ENCODE peak calls at places on chromosome X, in five cellular contexts. One of them, this sample, is unnamed.

GRCh38 chrX:46642145-46642544 is 68.6 kb downstream of the CHST7 start:
- DNase-seq in NCI-H1092: no peak
- DNase-seq in ecto neural progenitor cell: no peak
- DNase-seq in nucleus accumbens: no peak
- DNase-seq in brain microvascular endothelial cell: no peak
- DNase-seq in this sample: no peak

GRCh38 chrX:54182194-54182863 is 725 bp downstream of the FAM120C start:
- DNase-seq in ecto neural progenitor cell: peak
- DNase-seq in brain microvascular endothelial cell: no peak
- DNase-seq in nucleus accumbens: peak
- DNase-seq in NCI-H1092: peak
- DNase-seq in this sample: no peak

GRCh38 chrX:45850197-45850774 is 649.6 kb upstream of the DIPK2B start:
- DNase-seq in NCI-H1092: no peak
- DNase-seq in ecto neural progenitor cell: peak
- DNase-seq in brain microvascular endothelial cell: no peak
- DNase-seq in nucleus accumbens: no peak
- DNase-seq in this sample: no peak

GRCh38 chrX:16603822-16604221 is 46.1 kb upstream of the S100G start:
- DNase-seq in NCI-H1092: no peak
- DNase-seq in brain microvascular endothelial cell: no peak
- DNase-seq in ecto neural progenitor cell: no peak
- DNase-seq in nucleus accumbens: no peak
- DNase-seq in this sample: no peak

GRCh38 chrX:128975716-128976115 is 547.6 kb downstream of the SMARCA1 start:
- DNase-seq in brain microvascular endothelial cell: no peak
- DNase-seq in ecto neural progenitor cell: peak
- DNase-seq in NCI-H1092: peak
- DNase-seq in nucleus accumbens: peak
- DNase-seq in this sample: peak

GRCh38 chrX:44974462-44974861 is 101.5 kb downstream of the KDM6A start:
- DNase-seq in NCI-H1092: no peak
- DNase-seq in brain microvascular endothelial cell: peak
- DNase-seq in ecto neural progenitor cell: no peak
- DNase-seq in nucleus accumbens: no peak
- DNase-seq in this sample: no peak

GRCh38 chrX:152632445-152633097 is 5.1 kb upstream of the GABRQ start:
- DNase-seq in brain microvascular endothelial cell: peak
- DNase-seq in nucleus accumbens: peak
- DNase-seq in NCI-H1092: peak
- DNase-seq in ecto neural progenitor cell: no peak
- DNase-seq in this sample: no peak

GRCh38 chrX:31251336-31251735 is 179.5 kb upstream of the FTHL17 start:
- DNase-seq in ecto neural progenitor cell: no peak
- DNase-seq in NCI-H1092: no peak
- DNase-seq in brain microvascular endothelial cell: no peak
- DNase-seq in nucleus accumbens: no peak
- DNase-seq in this sample: no peak

GRCh38 chrX:8731579-8732395 is at the start of gene ANOS1:
- DNase-seq in NCI-H1092: no peak
- DNase-seq in ecto neural progenitor cell: peak
- DNase-seq in brain microvascular endothelial cell: no peak
- DNase-seq in nucleus accumbens: peak
- DNase-seq in this sample: peak

GRCh38 chrX:133287860-133288259 is 69.7 kb upstream of the TFDP3 start:
- DNase-seq in brain microvascular endothelial cell: no peak
- DNase-seq in nucleus accumbens: no peak
- DNase-seq in NCI-H1092: no peak
- DNase-seq in ecto neural progenitor cell: no peak
- DNase-seq in this sample: no peak

GRCh38 chrX:114959729-114960128 is 57.7 kb downstream of the IL13RA2 start:
- DNase-seq in brain microvascular endothelial cell: no peak
- DNase-seq in NCI-H1092: no peak
- DNase-seq in nucleus accumbens: no peak
- DNase-seq in ecto neural progenitor cell: no peak
- DNase-seq in this sample: no peak

GRCh38 chrX:15311119-15311518 is 4.3 kb downstream of the ASB11 start:
- DNase-seq in ecto neural progenitor cell: no peak
- DNase-seq in NCI-H1092: no peak
- DNase-seq in nucleus accumbens: no peak
- DNase-seq in brain microvascular endothelial cell: no peak
- DNase-seq in this sample: no peak

GRCh38 chrX:83535417-83536244 is 27.5 kb downstream of the POU3F4 start:
- DNase-seq in NCI-H1092: no peak
- DNase-seq in brain microvascular endothelial cell: no peak
- DNase-seq in nucleus accumbens: no peak
- DNase-seq in ecto neural progenitor cell: no peak
- DNase-seq in this sample: no peak

GRCh38 chrX:102155806-102156179 is at the start of gene BEX5:
- DNase-seq in nucleus accumbens: peak
- DNase-seq in ecto neural progenitor cell: peak
- DNase-seq in NCI-H1092: peak
- DNase-seq in brain microvascular endothelial cell: no peak
- DNase-seq in this sample: peak

GRCh38 chrX:110414679-110415439 is 56.2 kb downstream of the RTL9 start:
- DNase-seq in nucleus accumbens: no peak
- DNase-seq in NCI-H1092: no peak
- DNase-seq in ecto neural progenitor cell: no peak
- DNase-seq in brain microvascular endothelial cell: peak
- DNase-seq in this sample: no peak

GRCh38 chrX:42536286-42536685 is 241.7 kb downstream of the PPP1R2C start:
- DNase-seq in ecto neural progenitor cell: no peak
- DNase-seq in brain microvascular endothelial cell: no peak
- DNase-seq in nucleus accumbens: no peak
- DNase-seq in NCI-H1092: no peak
- DNase-seq in this sample: no peak

GRCh38 chrX:154731881-154732280 is 19.0 kb downstream of the GAB3 start:
- DNase-seq in nucleus accumbens: no peak
- DNase-seq in ecto neural progenitor cell: no peak
- DNase-seq in brain microvascular endothelial cell: peak
- DNase-seq in NCI-H1092: no peak
- DNase-seq in this sample: no peak

GRCh38 chrX:77953708-77954107 is 15.7 kb downstream of the PGAM4 start:
- DNase-seq in brain microvascular endothelial cell: peak
- DNase-seq in nucleus accumbens: no peak
- DNase-seq in NCI-H1092: no peak
- DNase-seq in ecto neural progenitor cell: no peak
- DNase-seq in this sample: no peak

GRCh38 chrX:78024349-78025108 is 55.1 kb upstream of the PGAM4 start:
- DNase-seq in ecto neural progenitor cell: no peak
- DNase-seq in nucleus accumbens: no peak
- DNase-seq in NCI-H1092: no peak
- DNase-seq in brain microvascular endothelial cell: no peak
- DNase-seq in this sample: peak

GRCh38 chrX:50988649-50989048 is 78.1 kb downstream of the BMP15 start:
- DNase-seq in brain microvascular endothelial cell: peak
- DNase-seq in ecto neural progenitor cell: no peak
- DNase-seq in nucleus accumbens: no peak
- DNase-seq in NCI-H1092: no peak
- DNase-seq in this sample: no peak

GRCh38 chrX:150365051-150365952 is 2.2 kb downstream of the MAMLD1 start:
- DNase-seq in ecto neural progenitor cell: peak
- DNase-seq in NCI-H1092: peak
- DNase-seq in brain microvascular endothelial cell: peak
- DNase-seq in nucleus accumbens: peak
- DNase-seq in this sample: peak

GRCh38 chrX:47390676-47391234 is 20.4 kb downstream of the ZNF157 start:
- DNase-seq in nucleus accumbens: no peak
- DNase-seq in brain microvascular endothelial cell: no peak
- DNase-seq in ecto neural progenitor cell: no peak
- DNase-seq in NCI-H1092: no peak
- DNase-seq in this sample: no peak

GRCh38 chrX:111102636-111103035 is 6.6 kb downstream of the PAK3 start:
- DNase-seq in nucleus accumbens: no peak
- DNase-seq in NCI-H1092: no peak
- DNase-seq in ecto neural progenitor cell: no peak
- DNase-seq in brain microvascular endothelial cell: no peak
- DNase-seq in this sample: no peak

GRCh38 chrX:104195489-104196084 is 29.3 kb downstream of the FAM199X start:
- DNase-seq in NCI-H1092: peak
- DNase-seq in brain microvascular endothelial cell: peak
- DNase-seq in nucleus accumbens: no peak
- DNase-seq in ecto neural progenitor cell: no peak
- DNase-seq in this sample: no peak

GRCh38 chrX:39883664-39884063 is 214.1 kb downstream of the BCOR start:
- DNase-seq in brain microvascular endothelial cell: no peak
- DNase-seq in NCI-H1092: no peak
- DNase-seq in ecto neural progenitor cell: no peak
- DNase-seq in nucleus accumbens: no peak
- DNase-seq in this sample: no peak

This sample was measured in DMS153.